ENCODE peak calls at places on chromosomes 16 and 17, in seven cellular contexts. One of them, this sample, is unnamed.

GRCh38 chr16:65624246-65624645 is 502.4 kb upstream of the CDH11 start:
- DNase-seq in NAMALWA: no peak
- DNase-seq in G401: no peak
- DNase-seq in substantia nigra: no peak
- DNase-seq in CD8-positive, alpha-beta memory T cell: no peak
- DNase-seq in fibroblast of lung: no peak
- DNase-seq in GM10248: no peak
- DNase-seq in this sample: no peak

GRCh38 chr16:9836118-9836736 is 346.0 kb downstream of the GRIN2A start:
- DNase-seq in substantia nigra: no peak
- DNase-seq in CD8-positive, alpha-beta memory T cell: no peak
- DNase-seq in G401: no peak
- DNase-seq in GM10248: no peak
- DNase-seq in NAMALWA: peak
- DNase-seq in fibroblast of lung: peak
- DNase-seq in this sample: no peak

GRCh38 chr16:25568991-25569390 is 122.8 kb upstream of the HS3ST4 start:
- DNase-seq in NAMALWA: no peak
- DNase-seq in substantia nigra: no peak
- DNase-seq in GM10248: no peak
- DNase-seq in CD8-positive, alpha-beta memory T cell: no peak
- DNase-seq in fibroblast of lung: no peak
- DNase-seq in G401: no peak
- DNase-seq in this sample: no peak

GRCh38 chr17:35577826-35578194 is 561 bp downstream of the PEX12 start:
- DNase-seq in GM10248: no peak
- DNase-seq in fibroblast of lung: peak
- DNase-seq in CD8-positive, alpha-beta memory T cell: no peak
- DNase-seq in G401: peak
- DNase-seq in NAMALWA: peak
- DNase-seq in substantia nigra: no peak
- DNase-seq in this sample: no peak

GRCh38 chr17:63309021-63309420 is 137.1 kb downstream of the CYB561 start:
- DNase-seq in CD8-positive, alpha-beta memory T cell: no peak
- DNase-seq in fibroblast of lung: peak
- DNase-seq in G401: no peak
- DNase-seq in substantia nigra: no peak
- DNase-seq in GM10248: no peak
- DNase-seq in NAMALWA: no peak
- DNase-seq in this sample: no peak

GRCh38 chr17:1726626-1727257 is 2.2 kb downstream of the WDR81 start:
- DNase-seq in NAMALWA: no peak
- DNase-seq in CD8-positive, alpha-beta memory T cell: no peak
- DNase-seq in GM10248: no peak
- DNase-seq in G401: no peak
- DNase-seq in fibroblast of lung: no peak
- DNase-seq in substantia nigra: no peak
- DNase-seq in this sample: no peak

GRCh38 chr16:65510850-65511249 is 389.0 kb upstream of the CDH11 start:
- DNase-seq in GM10248: no peak
- DNase-seq in substantia nigra: no peak
- DNase-seq in fibroblast of lung: no peak
- DNase-seq in G401: no peak
- DNase-seq in CD8-positive, alpha-beta memory T cell: no peak
- DNase-seq in NAMALWA: no peak
- DNase-seq in this sample: no peak

GRCh38 chr16:24270721-24271120 is 14.6 kb downstream of the CACNG3 start:
- DNase-seq in CD8-positive, alpha-beta memory T cell: no peak
- DNase-seq in substantia nigra: no peak
- DNase-seq in NAMALWA: no peak
- DNase-seq in GM10248: no peak
- DNase-seq in fibroblast of lung: no peak
- DNase-seq in G401: no peak
- DNase-seq in this sample: no peak

GRCh38 chr17:16419074-16419928 is 3.9 kb downstream of the TRPV2 start:
- DNase-seq in G401: no peak
- DNase-seq in CD8-positive, alpha-beta memory T cell: peak
- DNase-seq in NAMALWA: no peak
- DNase-seq in GM10248: peak
- DNase-seq in fibroblast of lung: peak
- DNase-seq in substantia nigra: no peak
- DNase-seq in this sample: no peak

GRCh38 chr17:1147664-1148063 is 32.1 kb downstream of the ABR start:
- DNase-seq in fibroblast of lung: peak
- DNase-seq in substantia nigra: no peak
- DNase-seq in G401: peak
- DNase-seq in NAMALWA: no peak
- DNase-seq in GM10248: no peak
- DNase-seq in CD8-positive, alpha-beta memory T cell: no peak
- DNase-seq in this sample: peak

GRCh38 chr16:30011505-30012480 is 966 bp upstream of the DOC2A start:
- DNase-seq in G401: no peak
- DNase-seq in NAMALWA: no peak
- DNase-seq in GM10248: no peak
- DNase-seq in substantia nigra: no peak
- DNase-seq in fibroblast of lung: no peak
- DNase-seq in CD8-positive, alpha-beta memory T cell: no peak
- DNase-seq in this sample: no peak

GRCh38 chr17:42178817-42179216 is 2.1 kb downstream of the KCNH4 start:
- DNase-seq in fibroblast of lung: no peak
- DNase-seq in substantia nigra: no peak
- DNase-seq in CD8-positive, alpha-beta memory T cell: no peak
- DNase-seq in GM10248: peak
- DNase-seq in NAMALWA: peak
- DNase-seq in G401: no peak
- DNase-seq in this sample: no peak

GRCh38 chr17:78822552-78822951 is 18.1 kb downstream of the USP36 start:
- DNase-seq in CD8-positive, alpha-beta memory T cell: no peak
- DNase-seq in G401: no peak
- DNase-seq in NAMALWA: no peak
- DNase-seq in substantia nigra: no peak
- DNase-seq in GM10248: no peak
- DNase-seq in fibroblast of lung: peak
- DNase-seq in this sample: no peak

GRCh38 chr17:1783834-1784611 is 22.2 kb downstream of the SERPINF1 start:
- DNase-seq in G401: peak
- DNase-seq in NAMALWA: peak
- DNase-seq in GM10248: peak
- DNase-seq in substantia nigra: no peak
- DNase-seq in CD8-positive, alpha-beta memory T cell: no peak
- DNase-seq in fibroblast of lung: peak
- DNase-seq in this sample: no peak

GRCh38 chr16:22664561-22664997 is 149.4 kb upstream of the HS3ST2 start:
- DNase-seq in NAMALWA: peak
- DNase-seq in substantia nigra: no peak
- DNase-seq in CD8-positive, alpha-beta memory T cell: no peak
- DNase-seq in G401: no peak
- DNase-seq in GM10248: peak
- DNase-seq in fibroblast of lung: no peak
- DNase-seq in this sample: no peak

GRCh38 chr17:19672009-19672837 is 23.7 kb downstream of the ALDH3A2 start:
- DNase-seq in substantia nigra: no peak
- DNase-seq in CD8-positive, alpha-beta memory T cell: no peak
- DNase-seq in GM10248: no peak
- DNase-seq in G401: no peak
- DNase-seq in NAMALWA: no peak
- DNase-seq in fibroblast of lung: peak
- DNase-seq in this sample: peak

GRCh38 chr16:89122322-89122831 is 28.7 kb downstream of the ACSF3 start:
- DNase-seq in CD8-positive, alpha-beta memory T cell: peak
- DNase-seq in GM10248: peak
- DNase-seq in NAMALWA: peak
- DNase-seq in substantia nigra: no peak
- DNase-seq in fibroblast of lung: no peak
- DNase-seq in G401: no peak
- DNase-seq in this sample: peak

GRCh38 chr17:74525781-74526288 is 5.4 kb downstream of the CD300LB start:
- DNase-seq in G401: no peak
- DNase-seq in NAMALWA: no peak
- DNase-seq in CD8-positive, alpha-beta memory T cell: no peak
- DNase-seq in GM10248: no peak
- DNase-seq in substantia nigra: no peak
- DNase-seq in fibroblast of lung: no peak
- DNase-seq in this sample: no peak

GRCh38 chr17:48575673-48576478 is 2.3 kb downstream of the HOXB4 start:
- DNase-seq in fibroblast of lung: peak
- DNase-seq in substantia nigra: no peak
- DNase-seq in NAMALWA: no peak
- DNase-seq in GM10248: no peak
- DNase-seq in CD8-positive, alpha-beta memory T cell: no peak
- DNase-seq in G401: no peak
- DNase-seq in this sample: no peak

GRCh38 chr16:75908718-75909117 is 182.4 kb upstream of the CPHXL start:
- DNase-seq in G401: peak
- DNase-seq in NAMALWA: peak
- DNase-seq in substantia nigra: no peak
- DNase-seq in fibroblast of lung: no peak
- DNase-seq in CD8-positive, alpha-beta memory T cell: no peak
- DNase-seq in GM10248: no peak
- DNase-seq in this sample: no peak

GRCh38 chr17:61481421-61481820 is 29.2 kb downstream of the TBX4 start:
- DNase-seq in fibroblast of lung: no peak
- DNase-seq in substantia nigra: no peak
- DNase-seq in NAMALWA: no peak
- DNase-seq in CD8-positive, alpha-beta memory T cell: no peak
- DNase-seq in GM10248: no peak
- DNase-seq in G401: no peak
- DNase-seq in this sample: no peak

GRCh38 chr16:1026057-1026783 is 44.6 kb downstream of the SOX8 start:
- DNase-seq in fibroblast of lung: no peak
- DNase-seq in NAMALWA: no peak
- DNase-seq in substantia nigra: peak
- DNase-seq in CD8-positive, alpha-beta memory T cell: no peak
- DNase-seq in GM10248: no peak
- DNase-seq in G401: peak
- DNase-seq in this sample: peak